ENCODE peak calls at places on chromosomes 6 and 20, in seven cellular contexts. One of them, this sample, is unnamed.

GRCh38 chr6:84027340-84028183 is 6.0 kb upstream of the MRAP2 start:
- DNase-seq in neuronal stem cell: no peak
- DNase-seq in mesenchymal stem cell: no peak
- DNase-seq in H9: no peak
- DNase-seq in mesendoderm: no peak
- DNase-seq in H1: no peak
- DNase-seq in IMR-90: peak; percentile 21
- DNase-seq in this sample: peak; percentile 30

GRCh38 chr6:68718379-68719073 is 83.4 kb downstream of the ADGRB3 start:
- DNase-seq in neuronal stem cell: no peak
- DNase-seq in mesenchymal stem cell: peak; percentile 59
- DNase-seq in H9: no peak
- DNase-seq in mesendoderm: no peak
- DNase-seq in H1: no peak
- DNase-seq in IMR-90: no peak
- DNase-seq in this sample: peak; percentile 0

GRCh38 chr6:44062771-44063560 is 64.3 kb downstream of the MRPL14 start:
- DNase-seq in neuronal stem cell: no peak
- DNase-seq in mesenchymal stem cell: no peak
- DNase-seq in H9: peak; percentile 90
- DNase-seq in mesendoderm: peak; percentile 85
- DNase-seq in H1: no peak
- DNase-seq in IMR-90: no peak
- DNase-seq in this sample: no peak

GRCh38 chr20:61437280-61438206 is 185.5 kb downstream of the CDH4 start:
- DNase-seq in neuronal stem cell: peak; percentile 52
- DNase-seq in mesenchymal stem cell: peak; percentile 36
- DNase-seq in H9: peak; percentile 59
- DNase-seq in mesendoderm: peak; percentile 87
- DNase-seq in H1: no peak
- DNase-seq in IMR-90: peak; percentile 90
- DNase-seq in this sample: no peak

GRCh38 chr20:10927011-10927583 is 253.3 kb upstream of the JAG1 start:
- DNase-seq in neuronal stem cell: no peak
- DNase-seq in mesenchymal stem cell: no peak
- DNase-seq in H9: no peak
- DNase-seq in mesendoderm: no peak
- DNase-seq in H1: no peak
- DNase-seq in IMR-90: no peak
- DNase-seq in this sample: no peak

GRCh38 chr6:39426057-39426592 is 103.6 kb upstream of the KCNK16 start:
- DNase-seq in neuronal stem cell: no peak
- DNase-seq in mesenchymal stem cell: peak; percentile 87
- DNase-seq in H9: no peak
- DNase-seq in mesendoderm: peak; percentile 32
- DNase-seq in H1: no peak
- DNase-seq in IMR-90: peak; percentile 33
- DNase-seq in this sample: no peak

GRCh38 chr6:81648502-81648901 is 104.0 kb downstream of the TENT5A start:
- DNase-seq in neuronal stem cell: no peak
- DNase-seq in mesenchymal stem cell: no peak
- DNase-seq in H9: no peak
- DNase-seq in mesendoderm: no peak
- DNase-seq in H1: no peak
- DNase-seq in IMR-90: no peak
- DNase-seq in this sample: no peak

GRCh38 chr6:161236091-161236633 is 37.7 kb downstream of the AGPAT4 start:
- DNase-seq in neuronal stem cell: no peak
- DNase-seq in mesenchymal stem cell: peak; percentile 40
- DNase-seq in H9: no peak
- DNase-seq in mesendoderm: no peak
- DNase-seq in H1: no peak
- DNase-seq in IMR-90: no peak
- DNase-seq in this sample: no peak

GRCh38 chr6:139407718-139408222 is 33.3 kb upstream of the CITED2 start:
- DNase-seq in neuronal stem cell: no peak
- DNase-seq in mesenchymal stem cell: peak; percentile 88
- DNase-seq in H9: no peak
- DNase-seq in mesendoderm: no peak
- DNase-seq in H1: no peak
- DNase-seq in IMR-90: peak; percentile 98
- DNase-seq in this sample: peak; percentile 63

GRCh38 chr6:119484598-119484997 is 135.0 kb upstream of the MAN1A1 start:
- DNase-seq in neuronal stem cell: no peak
- DNase-seq in mesenchymal stem cell: peak; percentile 60
- DNase-seq in H9: no peak
- DNase-seq in mesendoderm: peak; percentile 44
- DNase-seq in H1: no peak
- DNase-seq in IMR-90: peak; percentile 94
- DNase-seq in this sample: peak; percentile 91

GRCh38 chr6:81609736-81610135 is 142.7 kb downstream of the TENT5A start:
- DNase-seq in neuronal stem cell: no peak
- DNase-seq in mesenchymal stem cell: no peak
- DNase-seq in H9: no peak
- DNase-seq in mesendoderm: no peak
- DNase-seq in H1: no peak
- DNase-seq in IMR-90: no peak
- DNase-seq in this sample: no peak

GRCh38 chr6:121305957-121306607 is 28.2 kb downstream of the TBC1D32 start:
- DNase-seq in neuronal stem cell: peak; percentile 12
- DNase-seq in mesenchymal stem cell: peak; percentile 60
- DNase-seq in H9: no peak
- DNase-seq in mesendoderm: peak; percentile 59
- DNase-seq in H1: no peak
- DNase-seq in IMR-90: peak; percentile 25
- DNase-seq in this sample: peak; percentile 65

GRCh38 chr6:56693246-56693607 is 50.5 kb upstream of the DST start:
- DNase-seq in neuronal stem cell: no peak
- DNase-seq in mesenchymal stem cell: peak; percentile 94
- DNase-seq in H9: no peak
- DNase-seq in mesendoderm: no peak
- DNase-seq in H1: no peak
- DNase-seq in IMR-90: peak; percentile 87
- DNase-seq in this sample: peak; percentile 55

GRCh38 chr6:134863763-134864510 is 86.0 kb downstream of the ALDH8A1 start:
- DNase-seq in neuronal stem cell: no peak
- DNase-seq in mesenchymal stem cell: no peak
- DNase-seq in H9: no peak
- DNase-seq in mesendoderm: no peak
- DNase-seq in H1: no peak
- DNase-seq in IMR-90: no peak
- DNase-seq in this sample: no peak

GRCh38 chr6:152948150-152948768 is 34.6 kb downstream of the FBXO5 start:
- DNase-seq in neuronal stem cell: peak; percentile 33
- DNase-seq in mesenchymal stem cell: peak; percentile 58
- DNase-seq in H9: no peak
- DNase-seq in mesendoderm: peak; percentile 40
- DNase-seq in H1: no peak
- DNase-seq in IMR-90: peak; percentile 52
- DNase-seq in this sample: peak; percentile 78

GRCh38 chr6:74415056-74415455 is 719.1 kb downstream of the CD109 start:
- DNase-seq in neuronal stem cell: no peak
- DNase-seq in mesenchymal stem cell: peak; percentile 13
- DNase-seq in H9: no peak
- DNase-seq in mesendoderm: no peak
- DNase-seq in H1: no peak
- DNase-seq in IMR-90: no peak
- DNase-seq in this sample: no peak

GRCh38 chr6:43887340-43887858 is 117.4 kb downstream of the VEGFA start:
- DNase-seq in neuronal stem cell: no peak
- DNase-seq in mesenchymal stem cell: no peak
- DNase-seq in H9: no peak
- DNase-seq in mesendoderm: peak; percentile 40
- DNase-seq in H1: no peak
- DNase-seq in IMR-90: no peak
- DNase-seq in this sample: no peak

GRCh38 chr20:10864076-10864672 is 190.4 kb upstream of the JAG1 start:
- DNase-seq in neuronal stem cell: no peak
- DNase-seq in mesenchymal stem cell: peak; percentile 6
- DNase-seq in H9: peak; percentile 47
- DNase-seq in mesendoderm: no peak
- DNase-seq in H1: no peak
- DNase-seq in IMR-90: no peak
- DNase-seq in this sample: no peak

GRCh38 chr6:5286780-5287179 is 25.5 kb downstream of the FARS2 start:
- DNase-seq in neuronal stem cell: no peak
- DNase-seq in mesenchymal stem cell: no peak
- DNase-seq in H9: no peak
- DNase-seq in mesendoderm: no peak
- DNase-seq in H1: no peak
- DNase-seq in IMR-90: no peak
- DNase-seq in this sample: no peak

GRCh38 chr20:22321191-22321590 is 263.2 kb downstream of the FOXA2 start:
- DNase-seq in neuronal stem cell: no peak
- DNase-seq in mesenchymal stem cell: no peak
- DNase-seq in H9: no peak
- DNase-seq in mesendoderm: no peak
- DNase-seq in H1: no peak
- DNase-seq in IMR-90: no peak
- DNase-seq in this sample: peak; percentile 80

GRCh38 chr20:13960525-13960924 is 29.9 kb downstream of the SEL1L2 start:
- DNase-seq in neuronal stem cell: no peak
- DNase-seq in mesenchymal stem cell: no peak
- DNase-seq in H9: no peak
- DNase-seq in mesendoderm: no peak
- DNase-seq in H1: no peak
- DNase-seq in IMR-90: no peak
- DNase-seq in this sample: no peak

GRCh38 chr6:38153511-38153910 is 334.0 kb downstream of the ZFAND3 start:
- DNase-seq in neuronal stem cell: no peak
- DNase-seq in mesenchymal stem cell: no peak
- DNase-seq in H9: no peak
- DNase-seq in mesendoderm: no peak
- DNase-seq in H1: no peak
- DNase-seq in IMR-90: no peak
- DNase-seq in this sample: no peak

GRCh38 chr20:22312744-22313346 is 271.5 kb downstream of the FOXA2 start:
- DNase-seq in neuronal stem cell: peak; percentile 38
- DNase-seq in mesenchymal stem cell: peak; percentile 43
- DNase-seq in H9: no peak
- DNase-seq in mesendoderm: peak; percentile 61
- DNase-seq in H1: no peak
- DNase-seq in IMR-90: peak; percentile 25
- DNase-seq in this sample: peak; percentile 15

GRCh38 chr6:7115452-7116223 is 7.9 kb downstream of the RREB1 start:
- DNase-seq in neuronal stem cell: no peak
- DNase-seq in mesenchymal stem cell: no peak
- DNase-seq in H9: no peak
- DNase-seq in mesendoderm: no peak
- DNase-seq in H1: no peak
- DNase-seq in IMR-90: no peak
- DNase-seq in this sample: no peak

GRCh38 chr6:94071835-94072234 is 652.5 kb upstream of the EPHA7 start:
- DNase-seq in neuronal stem cell: no peak
- DNase-seq in mesenchymal stem cell: peak; percentile 31
- DNase-seq in H9: no peak
- DNase-seq in mesendoderm: no peak
- DNase-seq in H1: no peak
- DNase-seq in IMR-90: no peak
- DNase-seq in this sample: no peak

DNA sequence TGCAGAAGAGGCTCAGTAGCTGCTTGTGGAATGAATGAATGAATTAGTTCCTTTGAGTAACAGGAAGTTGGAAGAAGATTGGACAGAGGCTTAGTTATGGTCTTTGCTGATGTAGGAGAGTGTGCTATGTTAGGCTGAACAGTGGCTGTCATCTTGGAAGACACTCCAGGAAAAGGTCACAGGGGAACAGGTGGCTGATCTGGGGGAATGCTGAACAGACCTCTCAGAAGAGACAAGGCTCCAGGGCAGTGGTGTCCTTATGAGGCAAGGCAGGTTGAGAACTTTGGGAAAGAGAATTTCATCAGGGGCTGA is 62.3 kb downstream of the UTRN start:
- DNase-seq in neuronal stem cell: no peak
- DNase-seq in mesenchymal stem cell: no peak
- DNase-seq in H9: no peak
- DNase-seq in mesendoderm: no peak
- DNase-seq in H1: no peak
- DNase-seq in IMR-90: no peak
- DNase-seq in this sample: no peak
- H3K27ac ChIP-seq in neuronal stem cell: no peak overlapping the region
- H3K27ac ChIP-seq in mesenchymal stem cell: peak overlapping the region; percentile 79
- H3K27ac ChIP-seq in H9: no peak overlapping the region
- H3K27ac ChIP-seq in mesendoderm: no peak overlapping the region
- H3K27ac ChIP-seq in H1: no peak overlapping the region
- H3K27ac ChIP-seq in IMR-90: peak overlapping the region; percentile 56
- H3K27ac ChIP-seq in this sample: peak overlapping the region; percentile 45

GRCh38 chr6:142333431-142333830 is 31.6 kb downstream of the ADGRG6 start:
- DNase-seq in neuronal stem cell: no peak
- DNase-seq in mesenchymal stem cell: no peak
- DNase-seq in H9: no peak
- DNase-seq in mesendoderm: no peak
- DNase-seq in H1: no peak
- DNase-seq in IMR-90: no peak
- DNase-seq in this sample: no peak

GRCh38 chr6:142329486-142330113 is 27.8 kb downstream of the ADGRG6 start:
- DNase-seq in neuronal stem cell: no peak
- DNase-seq in mesenchymal stem cell: no peak
- DNase-seq in H9: no peak
- DNase-seq in mesendoderm: no peak
- DNase-seq in H1: no peak
- DNase-seq in IMR-90: no peak
- DNase-seq in this sample: no peak

GRCh38 chr6:142332393-142333080 is 30.7 kb downstream of the ADGRG6 start:
- DNase-seq in neuronal stem cell: no peak
- DNase-seq in mesenchymal stem cell: no peak
- DNase-seq in H9: no peak
- DNase-seq in mesendoderm: no peak
- DNase-seq in H1: no peak
- DNase-seq in IMR-90: peak; percentile 11
- DNase-seq in this sample: no peak

GRCh38 chr6:142331075-142331551 is 29.3 kb downstream of the ADGRG6 start:
- DNase-seq in neuronal stem cell: peak; percentile 9
- DNase-seq in mesenchymal stem cell: peak; percentile 76
- DNase-seq in H9: no peak
- DNase-seq in mesendoderm: no peak
- DNase-seq in H1: no peak
- DNase-seq in IMR-90: peak; percentile 84
- DNase-seq in this sample: no peak

GRCh38 chr6:142331601-142332000 is 29.8 kb downstream of the ADGRG6 start:
- DNase-seq in neuronal stem cell: no peak
- DNase-seq in mesenchymal stem cell: peak; percentile 35
- DNase-seq in H9: no peak
- DNase-seq in mesendoderm: no peak
- DNase-seq in H1: no peak
- DNase-seq in IMR-90: no peak
- DNase-seq in this sample: no peak
- H3K23ac ChIP-seq in neuronal stem cell: no peak overlapping the region
- H3K23ac ChIP-seq in mesenchymal stem cell: no peak overlapping the region
- H3K23ac ChIP-seq in H9: no peak overlapping the region
- H3K23ac ChIP-seq in mesendoderm: no peak overlapping the region
- H3K23ac ChIP-seq in H1: no peak overlapping the region
- H3K23ac ChIP-seq in IMR-90: no peak overlapping the region
- H3K23ac ChIP-seq in this sample: no peak overlapping the region

GRCh38 chr6:54718541-54719023 is 128.0 kb upstream of the FAM83B start:
- DNase-seq in neuronal stem cell: no peak
- DNase-seq in mesenchymal stem cell: no peak
- DNase-seq in H9: no peak
- DNase-seq in mesendoderm: no peak
- DNase-seq in H1: no peak
- DNase-seq in IMR-90: no peak
- DNase-seq in this sample: no peak
- H3K4ac ChIP-seq in neuronal stem cell: no peak overlapping the region
- H3K4ac ChIP-seq in mesenchymal stem cell: no peak overlapping the region
- H3K4ac ChIP-seq in H9: no peak overlapping the region
- H3K4ac ChIP-seq in mesendoderm: no peak overlapping the region
- H3K4ac ChIP-seq in H1: no peak overlapping the region
- H3K4ac ChIP-seq in IMR-90: no peak overlapping the region
- H3K4ac ChIP-seq in this sample: no peak overlapping the region

GRCh38 chr6:159036673-159037072 is 8.1 kb downstream of the TAGAP start:
- DNase-seq in neuronal stem cell: no peak
- DNase-seq in mesenchymal stem cell: no peak
- DNase-seq in H9: no peak
- DNase-seq in mesendoderm: no peak
- DNase-seq in H1: no peak
- DNase-seq in IMR-90: no peak
- DNase-seq in this sample: no peak
- H3K27ac ChIP-seq in neuronal stem cell: no peak overlapping the region
- H3K27ac ChIP-seq in mesenchymal stem cell: no peak overlapping the region
- H3K27ac ChIP-seq in H9: no peak overlapping the region
- H3K27ac ChIP-seq in mesendoderm: no peak overlapping the region
- H3K27ac ChIP-seq in H1: no peak overlapping the region
- H3K27ac ChIP-seq in IMR-90: no peak overlapping the region
- H3K27ac ChIP-seq in this sample: no peak overlapping the region

This sample was measured in trophoblast cell.